ENCODE peak calls at places on chromosome 14, in seven cellular contexts. Z, O, E, B, Y, P and N are unnamed samples.
A peak's percentile ranks its signal among the peaks of the same experiment; 100 is the strongest.

GRCh38 chr14:55297611-55298323 is 26.5 kb downstream of the FBXO34 start:
- DNase-seq in Z (no peak), E (no peak), P (no peak), O (no peak), Y (no peak), B (no peak), N (no peak)

GRCh38 chr14:69261761-69262331 is 1.9 kb downstream of the GALNT16 start:
- DNase-seq in P (no peak), Z (peak; percentile 25), Y (no peak), E (peak; percentile 66), B (peak; percentile 64), O (no peak), N (no peak)

GRCh38 chr14:99701260-99701659 is 17.2 kb downstream of the CYP46A1 start:
- DNase-seq in P (no peak), E (no peak), O (no peak), B (no peak), Y (no peak), Z (no peak), N (no peak)

GRCh38 chr14:49893309-49894213 is 679 bp downstream of the ARF6 start:
- DNase-seq in B (peak; percentile 70), E (peak; percentile 65), Z (peak; percentile 65), O (peak; percentile 49), P (no peak), Y (no peak), N (no peak)

GRCh38 chr14:39491134-39491541 is 58.9 kb upstream of the FBXO33 start:
- DNase-seq in Y (no peak), O (no peak), Z (peak; percentile 18), E (no peak), B (peak; percentile 4), P (no peak), N (peak; percentile 45)

GRCh38 chr14:69708586-69709169 is 58.3 kb upstream of the SRSF5 start:
- DNase-seq in Y (no peak), E (no peak), P (peak; percentile 19), O (no peak), Z (no peak), B (no peak), N (peak; percentile 54)

GRCh38 chr14:36028218-36028617 is 148.3 kb downstream of the PTCSC3 start:
- DNase-seq in O (no peak), P (no peak), Z (no peak), B (no peak), Y (no peak), E (no peak), N (no peak)

GRCh38 chr14:54189358-54190354 is 207.2 kb upstream of the CDKN3 start:
- DNase-seq in E (no peak), O (no peak), Y (peak; percentile 49), Z (peak; percentile 41), P (no peak), B (peak; percentile 89), N (no peak)

GRCh38 chr14:93686313-93686712 is 102.0 kb downstream of the PRIMA1 start:
- DNase-seq in E (no peak), O (no peak), P (no peak), B (peak; percentile 61), Z (no peak), Y (no peak), N (no peak)

GRCh38 chr14:72943876-72944430 is 17.7 kb downstream of the DCAF4 start:
- DNase-seq in Z (no peak), O (no peak), P (no peak), B (no peak), E (no peak), Y (no peak), N (no peak)

GRCh38 chr14:88551094-88551870 is 3.5 kb downstream of the PTPN21 start:
- DNase-seq in Y (no peak), O (peak; percentile 26), P (peak; percentile 76), Z (peak; percentile 87), B (peak; percentile 76), E (peak; percentile 86), N (peak; percentile 81)